ENCODE peak calls at places on chromosome 20, in four cellular contexts. One of them, this sample, is unnamed. For H3K4me1, the result is how much of the 10 kb centered on the place peaks cover.

GRCh38 chr20:34111057-34111711 is 859 bp downstream of the EIF2S2 start:
- DNase-seq in heart left ventricle: no peak
- DNase-seq in neuronal stem cell: no peak
- DNase-seq in pancreas: no peak
- DNase-seq in this sample: peak

GRCh38 chr20:52859156-52859887 is 112.8 kb upstream of the TSHZ2 start:
- DNase-seq in heart left ventricle: no peak
- DNase-seq in pancreas: peak
- DNase-seq in neuronal stem cell: no peak
- DNase-seq in this sample: no peak

GRCh38 chr20:49717693-49718092 is 4.0 kb upstream of the B4GALT5 start:
- DNase-seq in neuronal stem cell: no peak
- DNase-seq in pancreas: no peak
- DNase-seq in heart left ventricle: no peak
- DNase-seq in this sample: no peak

GRCh38 chr20:32028647-32029372 is 18.6 kb downstream of the CCM2L start:
- DNase-seq in pancreas: no peak
- DNase-seq in heart left ventricle: no peak
- DNase-seq in neuronal stem cell: no peak
- DNase-seq in this sample: no peak

GRCh38 chr20:38073307-38074010 is 39.9 kb downstream of the RPRD1B start:
- DNase-seq in pancreas: peak
- DNase-seq in neuronal stem cell: peak
- DNase-seq in heart left ventricle: no peak
- DNase-seq in this sample: peak

GRCh38 chr20:10519361-10520048 is 84.4 kb downstream of the SLX4IP start:
- DNase-seq in neuronal stem cell: no peak
- DNase-seq in pancreas: no peak
- DNase-seq in heart left ventricle: no peak
- DNase-seq in this sample: no peak

GRCh38 chr20:32017711-32018251 is 7.5 kb downstream of the CCM2L start:
- DNase-seq in neuronal stem cell: peak
- DNase-seq in pancreas: peak
- DNase-seq in heart left ventricle: no peak
- DNase-seq in this sample: no peak

GRCh38 chr20:38764563-38765355 is 16.5 kb downstream of the ACTR5 start:
- DNase-seq in heart left ventricle: no peak
- DNase-seq in pancreas: peak
- DNase-seq in neuronal stem cell: no peak
- DNase-seq in this sample: no peak

GRCh38 chr20:41425180-41425884 is 58.7 kb upstream of the EMILIN3 start:
- DNase-seq in pancreas: no peak
- DNase-seq in neuronal stem cell: no peak
- DNase-seq in heart left ventricle: no peak
- DNase-seq in this sample: no peak

GRCh38 chr20:61186771-61187170 is 65.3 kb upstream of the CDH4 start:
- DNase-seq in neuronal stem cell: no peak
- DNase-seq in pancreas: no peak
- DNase-seq in heart left ventricle: no peak
- DNase-seq in this sample: no peak

GRCh38 chr20:18304618-18305017 is 16.3 kb downstream of the ZNF133 start:
- DNase-seq in heart left ventricle: no peak
- DNase-seq in pancreas: no peak
- DNase-seq in neuronal stem cell: no peak
- DNase-seq in this sample: no peak
- H3K4me1 ChIP-seq in heart left ventricle: under half
- H3K4me1 ChIP-seq in pancreas: under half
- H3K4me1 ChIP-seq in neuronal stem cell: under half
- H3K4me1 ChIP-seq in this sample: under half

DNA sequence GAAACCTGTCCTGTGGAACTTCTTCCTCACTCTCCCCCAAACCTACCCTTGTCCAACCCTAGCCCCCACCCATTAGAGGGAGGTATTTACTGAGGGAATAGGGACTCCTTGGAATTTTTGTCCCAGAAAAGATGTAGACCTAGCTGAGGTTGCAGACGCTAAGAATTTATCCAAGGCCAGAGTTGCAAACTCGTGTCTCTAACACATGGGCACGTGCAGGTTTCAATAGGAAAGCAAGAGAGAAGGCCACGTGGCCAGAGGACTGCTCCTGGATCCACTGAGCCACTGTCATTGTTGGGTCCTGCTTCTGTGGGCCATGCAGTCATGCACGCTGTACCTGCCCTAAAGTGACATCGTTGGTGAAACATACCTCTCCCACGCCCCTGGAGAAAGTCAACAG is 243.4 kb upstream of the KCNG1 start:
- DNase-seq in pancreas: no peak
- DNase-seq in heart left ventricle: no peak
- DNase-seq in neuronal stem cell: no peak
- DNase-seq in this sample: no peak
- H3K4me1 ChIP-seq in pancreas: under half
- H3K4me1 ChIP-seq in heart left ventricle: under half
- H3K4me1 ChIP-seq in neuronal stem cell: under half
- H3K4me1 ChIP-seq in this sample: under half

GRCh38 chr20:56465997-56466396 is 2.4 kb upstream of the RTF2 start:
- DNase-seq in neuronal stem cell: no peak
- DNase-seq in pancreas: no peak
- DNase-seq in heart left ventricle: no peak
- DNase-seq in this sample: no peak

GRCh38 chr20:56460459-56460858 is 8.0 kb upstream of the RTF2 start:
- DNase-seq in heart left ventricle: no peak
- DNase-seq in neuronal stem cell: no peak
- DNase-seq in pancreas: no peak
- DNase-seq in this sample: no peak

GRCh38 chr20:56468317-56469076 is at the start of gene RTF2:
- DNase-seq in neuronal stem cell: peak
- DNase-seq in heart left ventricle: peak
- DNase-seq in pancreas: peak
- DNase-seq in this sample: peak

GRCh38 chr20:56467969-56468316 is 484 bp upstream of the RTF2 start:
- DNase-seq in heart left ventricle: no peak
- DNase-seq in pancreas: no peak
- DNase-seq in neuronal stem cell: no peak
- DNase-seq in this sample: no peak

DNA sequence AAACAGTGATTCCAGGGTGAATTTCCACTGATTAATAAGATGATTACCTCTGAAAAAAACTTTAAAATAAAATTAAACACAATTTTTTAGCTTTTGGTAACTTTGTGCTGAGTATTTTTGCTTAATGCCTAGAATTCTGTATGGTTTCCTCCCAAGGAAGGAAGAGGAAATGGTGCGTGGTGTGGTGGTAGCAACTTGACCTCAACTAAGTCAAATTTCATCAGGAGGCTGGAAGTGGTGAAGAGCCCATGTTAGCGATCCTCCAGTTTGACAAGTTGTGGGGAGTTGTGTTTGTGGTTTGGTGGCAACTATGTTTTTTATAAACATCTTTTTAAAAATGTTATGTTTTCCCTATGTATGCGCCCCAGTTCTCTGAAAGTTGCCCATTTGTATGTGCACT is 5.0 kb upstream of the RTF2 start:
- DNase-seq in heart left ventricle: no peak
- DNase-seq in neuronal stem cell: no peak
- DNase-seq in pancreas: no peak
- DNase-seq in this sample: no peak
- H3K4me1 ChIP-seq in heart left ventricle: under half
- H3K4me1 ChIP-seq in neuronal stem cell: under half
- H3K4me1 ChIP-seq in pancreas: under half
- H3K4me1 ChIP-seq in this sample: under half

DNA sequence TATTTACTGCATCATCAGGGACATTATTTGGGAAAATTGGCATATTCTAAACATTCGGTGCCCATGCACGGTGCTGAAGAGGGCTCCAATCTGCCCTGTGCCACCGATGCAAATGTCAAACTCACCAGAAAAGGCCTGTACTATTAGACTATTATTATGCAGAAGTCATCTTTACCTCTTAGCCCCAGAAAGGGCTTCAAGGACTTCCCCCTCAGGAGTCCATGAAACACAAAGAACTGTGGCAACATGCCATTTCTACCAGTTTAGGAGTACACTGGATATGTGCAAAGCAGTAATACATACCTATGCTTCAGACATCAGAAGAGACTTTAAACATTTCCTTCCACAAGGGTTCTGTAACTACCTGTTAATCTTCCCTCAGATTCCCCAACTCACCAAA is 8.6 kb downstream of the DIDO1 start:
- DNase-seq in neuronal stem cell: no peak
- DNase-seq in heart left ventricle: no peak
- DNase-seq in pancreas: no peak
- DNase-seq in this sample: no peak
- H3K4me1 ChIP-seq in neuronal stem cell: under half
- H3K4me1 ChIP-seq in heart left ventricle: half or more
- H3K4me1 ChIP-seq in pancreas: half or more
- H3K4me1 ChIP-seq in this sample: under half

This sample was measured in left lung.